ENCODE peak calls at places on chromosome 4, in four cellular contexts. V is lower lobe of right lung, W is heart left ventricle, Y is GM23248. N is an unnamed sample. For H3K27me3, the result is how much of the 10 kb centered on the place peaks cover.

GRCh38 chr4:13611283-13611842 is 16.2 kb downstream of the BOD1L1 start:
- DNase-seq in Y (peak), W (no peak), V (no peak), N (peak)

GRCh38 chr4:24403263-24403662 is 181.1 kb downstream of the DHX15 start:
- DNase-seq in W (no peak), Y (no peak), V (no peak), N (no peak)

GRCh38 chr4:28444886-28445496 is 1584.3 kb downstream of the STIM2 start:
- DNase-seq in W (no peak), Y (peak), V (no peak), N (no peak)

GRCh38 chr4:24836843-24837242 is 41.5 kb downstream of the SOD3 start:
- DNase-seq in Y (no peak), V (no peak), W (no peak), N (no peak)

GRCh38 chr4:3253808-3254207 is 4.8 kb downstream of the MSANTD1 start:
- DNase-seq in V (peak), W (peak), Y (no peak), N (no peak)

GRCh38 chr4:945274-946102 is 13.2 kb downstream of the TMEM175 start:
- DNase-seq in Y (no peak), V (no peak), W (no peak), N (no peak)

GRCh38 chr4:30875659-30876269 is 155.6 kb downstream of the PCDH7 start:
- DNase-seq in W (no peak), V (no peak), Y (no peak), N (no peak)

GRCh38 chr4:158534727-158535126 is 13.0 kb downstream of the RXFP1 start:
- DNase-seq in V (no peak), W (no peak), Y (no peak), N (no peak)

GRCh38 chr4:184934184-184934583 is 84.1 kb upstream of the HELT start:
- DNase-seq in W (no peak), V (no peak), Y (no peak), N (no peak)

GRCh38 chr4:148444296-148445070 is 2.3 kb upstream of the NR3C2 start:
- DNase-seq in V (peak), Y (peak), W (peak), N (no peak)

GRCh38 chr4:149291463-149291862 is 524.2 kb downstream of the IQCM start:
- DNase-seq in W (peak), V (no peak), Y (no peak), N (peak)

GRCh38 chr4:67122029-67122428 is 423.3 kb downstream of the CENPC start:
- DNase-seq in W (no peak), Y (no peak), V (no peak), N (no peak)

GRCh38 chr4:40492747-40493146 is 136.9 kb downstream of the RBM47 start:
- DNase-seq in Y (no peak), W (no peak), V (no peak), N (no peak)

GRCh38 chr4:164596318-164596878 is 157.5 kb upstream of the SMIM31 start:
- DNase-seq in W (no peak), V (no peak), Y (no peak), N (no peak)

GRCh38 chr4:169249214-169249973 is 21.4 kb downstream of the SH3RF1 start:
- DNase-seq in Y (peak), W (no peak), V (no peak), N (peak)

GRCh38 chr4:5217411-5217810 is 166.1 kb downstream of the STK32B start:
- DNase-seq in W (no peak), V (no peak), Y (peak), N (no peak)

GRCh38 chr4:26218677-26219181 is 102.1 kb upstream of the RBPJ start:
- DNase-seq in W (no peak), V (no peak), Y (peak), N (no peak)

GRCh38 chr4:136012250-136012649 is 1520.0 kb downstream of the PCDH18 start:
- DNase-seq in V (no peak), Y (no peak), W (no peak), N (no peak)

GRCh38 chr4:62301500-62301899 is 1101.4 kb downstream of the ADGRL3 start:
- DNase-seq in V (no peak), W (no peak), Y (no peak), N (no peak)

GRCh38 chr4:69523385-69524132 is 27.9 kb upstream of the UGT2B4 start:
- DNase-seq in Y (no peak), V (no peak), W (no peak), N (no peak)

GRCh38 chr4:171067422-171067821 is 745.8 kb upstream of the GALNTL6 start:
- DNase-seq in W (no peak), Y (no peak), V (no peak), N (no peak)

GRCh38 chr4:616911-617643 is 8.3 kb upstream of the PDE6B start:
- DNase-seq in Y (no peak), W (peak), V (no peak), N (no peak)

GRCh38 chr4:185016946-185017797 is 1.1 kb upstream of the HELT start:
- DNase-seq in W (no peak), Y (peak), V (no peak), N (no peak)

GRCh38 chr4:145492376-145492775 is 10.7 kb downstream of the SMAD1 start:
- DNase-seq in W (no peak), V (no peak), Y (no peak), N (no peak)

GRCh38 chr4:93144644-93145043 is 683.9 kb upstream of the ATOH1 start:
- DNase-seq in Y (no peak), V (no peak), W (no peak), N (no peak)

GRCh38 chr4:144646523-144647094 is 653 bp downstream of the HHIP start:
- DNase-seq in V (no peak), W (no peak), Y (peak), N (no peak)

GRCh38 chr4:183728223-183729068 is 69.4 kb downstream of the TRAPPC11 start:
- DNase-seq in Y (no peak), V (no peak), W (no peak), N (no peak)

GRCh38 chr4:165668694-165669093 is 204.3 kb upstream of the TLL1 start:
- DNase-seq in W (no peak), Y (no peak), V (no peak), N (no peak)

GRCh38 chr4:60822986-60823385 is 377.1 kb upstream of the ADGRL3 start:
- DNase-seq in Y (no peak), W (no peak), V (no peak), N (no peak)

GRCh38 chr4:15396157-15396800 is 31.6 kb upstream of the C1QTNF7 start:
- DNase-seq in Y (peak), V (peak), W (no peak), N (peak)

GRCh38 chr4:14529653-14530052 is 472.6 kb upstream of the CPEB2 start:
- DNase-seq in Y (no peak), W (no peak), V (no peak), N (peak)

GRCh38 chr4:48315728-48316630 is 25.4 kb upstream of the SLAIN2 start:
- DNase-seq in Y (peak), W (no peak), V (no peak), N (peak)

GRCh38 chr4:157072002-157072401 is 3.9 kb upstream of the GLRB start:
- DNase-seq in Y (peak), W (no peak), V (no peak), N (no peak)

GRCh38 chr4:47213539-47213938 is 182.2 kb downstream of the GABRB1 start:
- DNase-seq in V (no peak), Y (no peak), W (no peak), N (no peak)

GRCh38 chr4:123783091-123783765 is 386.6 kb downstream of the SPRY1 start:
- DNase-seq in Y (peak), V (no peak), W (no peak), N (no peak)
- H3K27ac ChIP-seq in Y (peak), V (peak), W (no peak), N (peak)

DNA sequence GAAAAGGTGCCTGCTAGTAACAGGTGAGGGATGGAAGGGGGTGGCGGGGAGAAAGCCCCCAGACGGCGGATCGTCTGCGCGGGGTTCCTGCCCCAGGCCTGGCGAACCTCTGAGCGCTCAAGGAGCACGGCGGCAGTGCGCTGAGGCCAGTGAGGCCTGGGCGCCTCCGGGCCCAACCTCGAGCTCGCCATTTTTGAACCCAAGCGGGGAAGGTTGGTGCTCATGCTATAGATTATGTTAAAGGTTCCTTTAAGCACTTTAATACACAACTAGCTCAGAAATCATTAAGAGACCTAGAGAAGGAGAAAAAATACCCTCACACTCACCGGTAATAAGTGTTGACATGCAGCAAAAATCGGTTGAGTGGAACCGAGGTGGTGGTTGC is 7.9 kb downstream of the PITX2 start:
- DNase-seq in Y (no peak), V (no peak), W (no peak), N (no peak)
- H3K27me3 ChIP-seq in Y (under half), V (half or more), W (half or more), N (half or more)

GRCh38 chr4:74623041-74623440 is 171.3 kb downstream of the BTC start:
- DNase-seq in Y (peak), V (no peak), W (no peak), N (peak)
- H3K27ac ChIP-seq in Y (no peak), V (no peak), W (no peak), N (no peak)

GRCh38 chr4:8917868-8918783 is 46.5 kb upstream of the HMX1 start:
- DNase-seq in W (no peak), V (peak), Y (peak), N (peak)

GRCh38 chr4:8917321-8917811 is 45.7 kb upstream of the HMX1 start:
- DNase-seq in Y (no peak), V (peak), W (no peak), N (no peak)

GRCh38 chr4:8915201-8916200 is 43.9 kb upstream of the HMX1 start:
- DNase-seq in Y (no peak), V (no peak), W (peak), N (no peak)

GRCh38 chr4:8916914-8917305 is 45.3 kb upstream of the HMX1 start:
- DNase-seq in V (no peak), Y (no peak), W (no peak), N (no peak)

DNA sequence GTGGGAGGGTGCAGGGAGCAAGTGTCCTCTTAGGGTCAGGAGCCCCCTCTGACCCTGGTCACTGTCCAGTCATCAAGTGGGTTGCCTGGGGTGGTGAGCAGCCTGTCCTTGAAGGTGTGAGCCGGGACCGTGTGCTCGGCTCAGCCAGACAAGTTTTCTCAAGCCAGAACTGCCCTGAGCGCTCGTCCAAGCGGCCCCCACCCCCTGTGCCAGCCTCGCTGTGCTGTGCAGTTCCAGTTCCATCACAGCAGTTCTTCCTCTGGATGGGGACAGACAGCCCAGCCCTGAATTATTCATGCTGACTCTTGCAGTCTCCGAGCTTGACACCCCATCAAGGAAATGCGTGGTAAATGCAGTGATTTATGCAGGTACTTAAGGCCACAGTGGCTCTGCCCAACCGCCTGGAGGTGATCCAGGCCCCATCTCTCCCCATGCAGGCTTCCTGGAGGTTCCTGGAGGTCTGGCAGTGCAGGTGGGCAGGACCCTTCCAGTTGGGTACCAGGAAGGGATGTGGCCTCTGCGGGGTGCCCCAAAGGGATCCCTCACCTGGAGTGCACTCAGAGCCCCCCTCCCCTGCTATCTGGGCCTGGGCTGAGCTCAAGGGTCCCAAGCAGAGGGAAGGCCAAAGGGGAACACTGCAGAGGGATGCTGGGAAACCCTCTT is 44.7 kb upstream of the HMX1 start:
- DNase-seq in Y (no peak), V (no peak), W (peak), N (no peak)
- H3K27me3 ChIP-seq in Y (under half), V (under half), W (under half), N (under half)

GRCh38 chr4:38040619-38041018 is 80.4 kb downstream of the PTTG2 start:
- DNase-seq in Y (no peak), V (no peak), W (no peak), N (no peak)

GRCh38 chr4:38030023-38030422 is 69.8 kb downstream of the PTTG2 start:
- DNase-seq in W (no peak), V (no peak), Y (peak), N (no peak)

GRCh38 chr4:38036548-38036947 is 76.3 kb downstream of the PTTG2 start:
- DNase-seq in Y (no peak), W (no peak), V (no peak), N (no peak)

GRCh38 chr4:38037627-38038026 is 77.4 kb downstream of the PTTG2 start:
- DNase-seq in Y (no peak), V (no peak), W (no peak), N (no peak)

GRCh38 chr4:38034986-38035882 is 75.0 kb downstream of the PTTG2 start:
- DNase-seq in W (no peak), V (no peak), Y (peak), N (peak)
- H3K27ac ChIP-seq in W (no peak), V (no peak), Y (no peak), N (peak)

GRCh38 chr4:57064811-57065711 is 45.1 kb downstream of the IGFBP7 start:
- DNase-seq in Y (peak), V (no peak), W (peak), N (peak)

GRCh38 chr4:57061395-57061794 is 48.8 kb downstream of the IGFBP7 start:
- DNase-seq in Y (peak), W (no peak), V (no peak), N (peak)

GRCh38 chr4:57065730-57066482 is 44.3 kb downstream of the IGFBP7 start:
- DNase-seq in V (no peak), Y (peak), W (no peak), N (no peak)

GRCh38 chr4:57063518-57063917 is 46.7 kb downstream of the IGFBP7 start:
- DNase-seq in Y (no peak), V (no peak), W (no peak), N (no peak)

GRCh38 chr4:57064120-57064519 is 46.1 kb downstream of the IGFBP7 start:
- DNase-seq in Y (no peak), W (no peak), V (no peak), N (no peak)
- H3K27me3 ChIP-seq in Y (under half), W (under half), V (under half), N (under half)

GRCh38 chr4:6859543-6859942 is 50.1 kb upstream of the TBC1D14 start:
- DNase-seq in Y (no peak), W (no peak), V (no peak), N (no peak)
- H3K27ac ChIP-seq in Y (no peak), W (peak), V (no peak), N (no peak)

N was measured in brain microvascular endothelial cell.